ENCODE peak calls at places on chromosomes 1 and 21, in eight cellular contexts. One of them, this sample, is unnamed.

GRCh38 chr1:1162597-1163537 is 10.8 kb upstream of the TTLL10 start:
- DNase-seq in colonic mucosa: peak; percentile 95
- DNase-seq in PC-9: peak; percentile 89
- DNase-seq in CD4-positive, alpha-beta T cell: no peak
- DNase-seq in GM12878: no peak
- DNase-seq in IMR-90: no peak
- DNase-seq in psoas muscle: peak; percentile 7
- DNase-seq in HCT116: peak; percentile 83
- DNase-seq in this sample: no peak

GRCh38 chr1:234659538-234659937 is 49.6 kb upstream of the IRF2BP2 start:
- DNase-seq in colonic mucosa: peak; percentile 17
- DNase-seq in PC-9: peak; percentile 90
- DNase-seq in CD4-positive, alpha-beta T cell: no peak
- DNase-seq in GM12878: no peak
- DNase-seq in IMR-90: peak; percentile 89
- DNase-seq in psoas muscle: peak; percentile 32
- DNase-seq in HCT116: peak; percentile 69
- DNase-seq in this sample: peak; percentile 75

GRCh38 chr1:181043025-181043880 is 9.5 kb downstream of the MR1 start:
- DNase-seq in colonic mucosa: peak; percentile 82
- DNase-seq in PC-9: peak; percentile 73
- DNase-seq in CD4-positive, alpha-beta T cell: no peak
- DNase-seq in GM12878: no peak
- DNase-seq in IMR-90: peak; percentile 43
- DNase-seq in psoas muscle: no peak
- DNase-seq in HCT116: no peak
- DNase-seq in this sample: peak; percentile 26

GRCh38 chr21:27306821-27307746 is 340.2 kb upstream of the ADAMTS5 start:
- DNase-seq in colonic mucosa: no peak
- DNase-seq in PC-9: no peak
- DNase-seq in CD4-positive, alpha-beta T cell: no peak
- DNase-seq in GM12878: no peak
- DNase-seq in IMR-90: peak; percentile 22
- DNase-seq in psoas muscle: no peak
- DNase-seq in HCT116: no peak
- DNase-seq in this sample: no peak

GRCh38 chr1:221104596-221104995 is 225.4 kb downstream of the HLX start:
- DNase-seq in colonic mucosa: no peak
- DNase-seq in PC-9: no peak
- DNase-seq in CD4-positive, alpha-beta T cell: no peak
- DNase-seq in GM12878: no peak
- DNase-seq in IMR-90: no peak
- DNase-seq in psoas muscle: no peak
- DNase-seq in HCT116: no peak
- DNase-seq in this sample: no peak

GRCh38 chr1:15707239-15707940 is 23.3 kb downstream of the PLEKHM2 start:
- DNase-seq in colonic mucosa: no peak
- DNase-seq in PC-9: no peak
- DNase-seq in CD4-positive, alpha-beta T cell: no peak
- DNase-seq in GM12878: no peak
- DNase-seq in IMR-90: no peak
- DNase-seq in psoas muscle: no peak
- DNase-seq in HCT116: no peak
- DNase-seq in this sample: no peak

GRCh38 chr21:41491412-41491811 is 16.5 kb downstream of the TMPRSS2 start:
- DNase-seq in colonic mucosa: no peak
- DNase-seq in PC-9: no peak
- DNase-seq in CD4-positive, alpha-beta T cell: no peak
- DNase-seq in GM12878: no peak
- DNase-seq in IMR-90: no peak
- DNase-seq in psoas muscle: no peak
- DNase-seq in HCT116: no peak
- DNase-seq in this sample: no peak

GRCh38 chr1:225882699-225883615 is 777 bp upstream of the TMEM63A start:
- DNase-seq in colonic mucosa: peak; percentile 64
- DNase-seq in PC-9: no peak
- DNase-seq in CD4-positive, alpha-beta T cell: peak; percentile 18
- DNase-seq in GM12878: no peak
- DNase-seq in IMR-90: peak; percentile 23
- DNase-seq in psoas muscle: peak; percentile 65
- DNase-seq in HCT116: no peak
- DNase-seq in this sample: peak; percentile 48

GRCh38 chr21:18244721-18245486 is at the start of gene CHODL:
- DNase-seq in colonic mucosa: no peak
- DNase-seq in PC-9: no peak
- DNase-seq in CD4-positive, alpha-beta T cell: no peak
- DNase-seq in GM12878: no peak
- DNase-seq in IMR-90: no peak
- DNase-seq in psoas muscle: no peak
- DNase-seq in HCT116: no peak
- DNase-seq in this sample: no peak

GRCh38 chr1:117180571-117180970 is 30.2 kb downstream of the VTCN1 start:
- DNase-seq in colonic mucosa: no peak
- DNase-seq in PC-9: no peak
- DNase-seq in CD4-positive, alpha-beta T cell: no peak
- DNase-seq in GM12878: no peak
- DNase-seq in IMR-90: no peak
- DNase-seq in psoas muscle: no peak
- DNase-seq in HCT116: no peak
- DNase-seq in this sample: no peak

GRCh38 chr1:78237364-78237916 is 191.7 kb downstream of the GIPC2 start:
- DNase-seq in colonic mucosa: peak; percentile 81
- DNase-seq in PC-9: peak; percentile 97
- DNase-seq in CD4-positive, alpha-beta T cell: no peak
- DNase-seq in GM12878: no peak
- DNase-seq in IMR-90: no peak
- DNase-seq in psoas muscle: no peak
- DNase-seq in HCT116: no peak
- DNase-seq in this sample: peak; percentile 72
- H3K27me3 ChIP-seq in colonic mucosa: no peaks in the 10 kb centered on the region
- H3K27me3 ChIP-seq in PC-9: no peaks in the 10 kb centered on the region
- H3K27me3 ChIP-seq in CD4-positive, alpha-beta T cell: no peaks in the 10 kb centered on the region
- H3K27me3 ChIP-seq in GM12878: no peaks in the 10 kb centered on the region
- H3K27me3 ChIP-seq in IMR-90: no peaks in the 10 kb centered on the region
- H3K27me3 ChIP-seq in psoas muscle: no peaks in the 10 kb centered on the region
- H3K27me3 ChIP-seq in HCT116: no peaks in the 10 kb centered on the region
- H3K27me3 ChIP-seq in this sample: no peaks in the 10 kb centered on the region

GRCh38 chr1:24921938-24922662 is 8.0 kb downstream of the RUNX3 start:
- DNase-seq in colonic mucosa: no peak
- DNase-seq in PC-9: no peak
- DNase-seq in CD4-positive, alpha-beta T cell: no peak
- DNase-seq in GM12878: no peak
- DNase-seq in IMR-90: no peak
- DNase-seq in psoas muscle: no peak
- DNase-seq in HCT116: no peak
- DNase-seq in this sample: no peak
- H3K27me3 ChIP-seq in colonic mucosa: peaks cover 16% of the 10 kb centered on the region
- H3K27me3 ChIP-seq in PC-9: peaks cover 12% of the 10 kb centered on the region
- H3K27me3 ChIP-seq in CD4-positive, alpha-beta T cell: no peaks in the 10 kb centered on the region
- H3K27me3 ChIP-seq in GM12878: no peaks in the 10 kb centered on the region
- H3K27me3 ChIP-seq in IMR-90: peaks cover 41% of the 10 kb centered on the region
- H3K27me3 ChIP-seq in psoas muscle: no peaks in the 10 kb centered on the region
- H3K27me3 ChIP-seq in HCT116: no peaks in the 10 kb centered on the region
- H3K27me3 ChIP-seq in this sample: peaks cover 18% of the 10 kb centered on the region

DNA sequence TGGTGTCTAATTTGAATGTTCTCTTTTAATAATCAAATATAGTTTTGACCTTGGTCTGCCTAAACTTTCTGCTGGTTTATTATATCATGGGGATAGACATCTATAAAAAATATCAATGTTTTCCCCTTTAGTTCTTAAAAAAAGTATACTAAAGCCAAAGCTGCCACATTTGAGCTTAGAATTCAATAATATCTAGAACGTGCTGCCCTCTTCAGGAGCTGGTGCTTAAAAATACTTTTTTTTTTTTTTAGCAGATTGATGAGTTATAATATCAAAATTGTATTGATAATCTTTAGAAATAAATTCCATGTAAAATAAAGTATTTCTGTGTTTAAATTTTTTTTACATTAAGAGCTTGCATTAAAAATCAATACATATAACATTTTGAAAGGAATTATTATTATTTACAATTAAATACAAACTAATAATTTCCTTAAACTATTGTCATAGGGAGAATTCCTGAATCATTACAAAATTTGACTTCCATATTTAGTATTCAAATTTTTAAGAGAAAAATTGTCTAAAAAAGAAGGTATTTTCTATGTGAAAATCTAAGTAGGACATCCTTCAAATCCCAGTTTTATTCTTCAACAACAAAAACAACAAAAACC is 40.1 kb upstream of the ADGRL2 start:
- DNase-seq in colonic mucosa: no peak
- DNase-seq in PC-9: no peak
- DNase-seq in CD4-positive, alpha-beta T cell: no peak
- DNase-seq in GM12878: no peak
- DNase-seq in IMR-90: peak; percentile 45
- DNase-seq in psoas muscle: no peak
- DNase-seq in HCT116: no peak
- DNase-seq in this sample: no peak
- H3K27me3 ChIP-seq in colonic mucosa: no peaks in the 10 kb centered on the region
- H3K27me3 ChIP-seq in PC-9: no peaks in the 10 kb centered on the region
- H3K27me3 ChIP-seq in CD4-positive, alpha-beta T cell: no peaks in the 10 kb centered on the region
- H3K27me3 ChIP-seq in GM12878: no peaks in the 10 kb centered on the region
- H3K27me3 ChIP-seq in IMR-90: no peaks in the 10 kb centered on the region
- H3K27me3 ChIP-seq in psoas muscle: no peaks in the 10 kb centered on the region
- H3K27me3 ChIP-seq in HCT116: no peaks in the 10 kb centered on the region
- H3K27me3 ChIP-seq in this sample: no peaks in the 10 kb centered on the region

GRCh38 chr1:81809808-81810207 is 9.1 kb downstream of the ADGRL2 start:
- DNase-seq in colonic mucosa: no peak
- DNase-seq in PC-9: no peak
- DNase-seq in CD4-positive, alpha-beta T cell: no peak
- DNase-seq in GM12878: no peak
- DNase-seq in IMR-90: no peak
- DNase-seq in psoas muscle: no peak
- DNase-seq in HCT116: no peak
- DNase-seq in this sample: no peak
- H3K27me3 ChIP-seq in colonic mucosa: no peaks in the 10 kb centered on the region
- H3K27me3 ChIP-seq in PC-9: no peaks in the 10 kb centered on the region
- H3K27me3 ChIP-seq in CD4-positive, alpha-beta T cell: no peaks in the 10 kb centered on the region
- H3K27me3 ChIP-seq in GM12878: no peaks in the 10 kb centered on the region
- H3K27me3 ChIP-seq in IMR-90: no peaks in the 10 kb centered on the region
- H3K27me3 ChIP-seq in psoas muscle: no peaks in the 10 kb centered on the region
- H3K27me3 ChIP-seq in HCT116: no peaks in the 10 kb centered on the region
- H3K27me3 ChIP-seq in this sample: no peaks in the 10 kb centered on the region

This sample was measured in trophoblast cell.